ENCODE peak calls at places on chromosome 16, in nine cellular contexts. T, N, L, Q, J, P, U, B and E are unnamed samples.

GRCh38 chr16:21005008-21005407 is 104.4 kb downstream of the LYRM1 start:
- DNase-seq in T (no peak), B (no peak), U (no peak), J (no peak), P (no peak), L (no peak), Q (no peak), N (no peak), E (no peak)

GRCh38 chr16:70476272-70477020 is 22.1 kb downstream of the FCSK start:
- DNase-seq in Q (peak), B (no peak), P (no peak), T (no peak), J (peak), N (no peak), L (peak), U (no peak), E (peak)

GRCh38 chr16:24221219-24221618 is 34.9 kb upstream of the CACNG3 start:
- DNase-seq in J (no peak), B (no peak), U (no peak), L (no peak), T (no peak), Q (no peak), N (no peak), P (no peak), E (peak)

GRCh38 chr16:75477680-75478473 is 13.4 kb upstream of the TMEM170A start:
- DNase-seq in T (no peak), U (no peak), Q (no peak), J (no peak), B (no peak), P (no peak), L (no peak), N (no peak), E (no peak)

GRCh38 chr16:11245988-11246387 is 10.0 kb downstream of the SOCS1 start:
- DNase-seq in L (no peak), U (no peak), P (no peak), Q (no peak), B (no peak), J (peak), N (no peak), T (no peak), E (no peak)

GRCh38 chr16:89044394-89045180 is 49.1 kb upstream of the ACSF3 start:
- DNase-seq in N (no peak), J (no peak), U (no peak), Q (no peak), B (no peak), T (no peak), P (no peak), L (no peak), E (no peak)

GRCh38 chr16:58399718-58400633 is 7.7 kb downstream of the GINS3 start:
- DNase-seq in N (no peak), U (no peak), P (no peak), B (no peak), L (no peak), J (no peak), Q (no peak), T (no peak), E (no peak)

GRCh38 chr16:10817963-10818941 is at the start of gene TVP23A:
- DNase-seq in P (no peak), B (peak), U (no peak), J (no peak), T (peak), Q (no peak), L (no peak), N (no peak), E (no peak)

GRCh38 chr16:85360323-85361277 is 248.3 kb upstream of the CIBAR2 start:
- DNase-seq in T (no peak), L (no peak), U (no peak), P (no peak), B (no peak), J (no peak), Q (no peak), N (no peak), E (no peak)